ENCODE peak calls at places on chromosomes 4 and X, in six cellular contexts. Z is GM12878, C is HCT116, D is SK-N-SH, O is K562, P is H1. R is an unnamed sample.

GRCh38 chr4:80365928-80366327 is 30.4 kb downstream of the CFAP299 start:
- DNase-seq in Z (peak; percentile 26), C (peak; percentile 3), D (peak; percentile 34), O (no peak), P (no peak), R (peak; percentile 82)

GRCh38 chrX:69107231-69107739 is 58.0 kb downstream of the PJA1 start:
- DNase-seq in Z (no peak), C (no peak), D (no peak), O (peak; percentile 69), P (peak; percentile 29), R (no peak)

GRCh38 chr4:5044341-5044740 is 6.9 kb upstream of the STK32B start:
- DNase-seq in Z (no peak), C (no peak), D (no peak), O (no peak), P (no peak), R (no peak)

GRCh38 chr4:177737387-177737965 is 295.2 kb upstream of the AGA start:
- DNase-seq in Z (no peak), C (no peak), D (no peak), O (no peak), P (no peak), R (no peak)

GRCh38 chr4:163111588-163111987 is 55.1 kb downstream of the NAF1 start:
- DNase-seq in Z (no peak), C (no peak), D (peak; percentile 2), O (no peak), P (no peak), R (peak; percentile 51)

GRCh38 chr4:176949022-176949421 is 156.3 kb upstream of the VEGFC start:
- DNase-seq in Z (no peak), C (no peak), D (no peak), O (no peak), P (no peak), R (no peak)

GRCh38 chr4:82898322-82899243 is 2.0 kb upstream of the THAP9 start:
- DNase-seq in Z (no peak), C (no peak), D (no peak), O (no peak), P (no peak), R (peak; percentile 43)

GRCh38 chrX:31423575-31424284 is 351.9 kb upstream of the FTHL17 start:
- DNase-seq in Z (no peak), C (no peak), D (peak; percentile 43), O (peak; percentile 11), P (peak; percentile 5), R (peak; percentile 2)

GRCh38 chr4:125191252-125191651 is 123.5 kb upstream of the FAT4 start:
- DNase-seq in Z (no peak), C (no peak), D (no peak), O (no peak), P (no peak), R (no peak)

GRCh38 chrX:133151320-133151719 is 54.4 kb upstream of the USP26 start:
- DNase-seq in Z (no peak), C (no peak), D (no peak), O (no peak), P (no peak), R (peak; percentile 20)

GRCh38 chr4:26252349-26252748 is 68.5 kb upstream of the RBPJ start:
- DNase-seq in Z (peak; percentile 27), C (peak; percentile 41), D (no peak), O (no peak), P (no peak), R (no peak)

GRCh38 chrX:136209016-136209738 is 42.0 kb downstream of the MAP7D3 start:
- DNase-seq in Z (no peak), C (no peak), D (peak; percentile 62), O (peak; percentile 51), P (no peak), R (no peak)

GRCh38 chr4:15805583-15806517 is 27.7 kb downstream of the CD38 start:
- DNase-seq in Z (peak; percentile 48), C (peak; percentile 57), D (peak; percentile 39), O (peak; percentile 54), P (no peak), R (peak; percentile 19)

GRCh38 chr4:156970501-156971167 is 965 bp downstream of the PDGFC start:
- DNase-seq in Z (no peak), C (no peak), D (peak; percentile 68), O (no peak), P (no peak), R (peak; percentile 73)

GRCh38 chrX:11756354-11757318 is 1.4 kb upstream of the MSL3 start:
- DNase-seq in Z (no peak), C (no peak), D (no peak), O (no peak), P (no peak), R (no peak)

GRCh38 chrX:17374619-17375360 is at the start of gene NHS:
- DNase-seq in Z (no peak), C (peak; percentile 61), D (peak; percentile 88), O (peak; percentile 28), P (peak; percentile 43), R (peak; percentile 21)

GRCh38 chr4:26141916-26142638 is 178.7 kb upstream of the RBPJ start:
- DNase-seq in Z (no peak), C (no peak), D (no peak), O (no peak), P (no peak), R (no peak)

GRCh38 chrX:6678313-6678712 is 143.4 kb upstream of the VCX3A start:
- DNase-seq in Z (no peak), C (no peak), D (no peak), O (no peak), P (no peak), R (no peak)

GRCh38 chr4:152935138-152935537 is 985 bp upstream of the FHDC1 start:
- DNase-seq in Z (no peak), C (peak; percentile 16), D (no peak), O (peak; percentile 68), P (no peak), R (peak; percentile 60)

GRCh38 chr4:45987858-45988257 is 136.0 kb downstream of the GABRG1 start:
- DNase-seq in Z (no peak), C (no peak), D (no peak), O (no peak), P (no peak), R (no peak)

GRCh38 chrX:40145001-40145631 is 47.4 kb upstream of the BCOR start:
- DNase-seq in Z (no peak), C (no peak), D (peak; percentile 73), O (no peak), P (no peak), R (no peak)

GRCh38 chr4:139556735-139557505 is 901 bp upstream of the SETD7 start:
- DNase-seq in Z (no peak), C (no peak), D (peak; percentile 69), O (no peak), P (no peak), R (peak; percentile 74)

GRCh38 chr4:12884846-12885796 is 599.0 kb downstream of the RAB28 start:
- DNase-seq in Z (no peak), C (no peak), D (no peak), O (no peak), P (no peak), R (no peak)

GRCh38 chrX:1178580-1179057 is 33.8 kb downstream of the CRLF2 start:
- DNase-seq in Z (no peak), C (no peak), D (no peak), O (no peak), P (no peak), R (no peak)

GRCh38 chr4:7434766-7435150 is at the start of gene PSAPL1:
- DNase-seq in Z (no peak), C (peak; percentile 16), D (peak; percentile 52), O (peak; percentile 51), P (no peak), R (peak; percentile 45)

GRCh38 chr4:129905256-129905655 is 809.3 kb downstream of the C4orf33 start:
- DNase-seq in Z (no peak), C (no peak), D (no peak), O (no peak), P (no peak), R (no peak)

GRCh38 chr4:115028682-115029385 is 84.6 kb downstream of the NDST4 start:
- DNase-seq in Z (no peak), C (no peak), D (no peak), O (no peak), P (no peak), R (no peak)

GRCh38 chrX:49286581-49286980 is 16.9 kb upstream of the GAGE10 start:
- DNase-seq in Z (no peak), C (no peak), D (no peak), O (no peak), P (no peak), R (no peak)

GRCh38 chrX:49278081-49278480 is 8.5 kb downstream of the PPP1R3F start:
- DNase-seq in Z (no peak), C (no peak), D (no peak), O (no peak), P (no peak), R (no peak)

GRCh38 chrX:49284212-49284611 is 14.6 kb downstream of the PPP1R3F start:
- DNase-seq in Z (no peak), C (no peak), D (no peak), O (no peak), P (no peak), R (no peak)

GRCh38 chrX:49286136-49286535 is 16.5 kb downstream of the PPP1R3F start:
- DNase-seq in Z (no peak), C (no peak), D (no peak), O (no peak), P (no peak), R (no peak)

DNA sequence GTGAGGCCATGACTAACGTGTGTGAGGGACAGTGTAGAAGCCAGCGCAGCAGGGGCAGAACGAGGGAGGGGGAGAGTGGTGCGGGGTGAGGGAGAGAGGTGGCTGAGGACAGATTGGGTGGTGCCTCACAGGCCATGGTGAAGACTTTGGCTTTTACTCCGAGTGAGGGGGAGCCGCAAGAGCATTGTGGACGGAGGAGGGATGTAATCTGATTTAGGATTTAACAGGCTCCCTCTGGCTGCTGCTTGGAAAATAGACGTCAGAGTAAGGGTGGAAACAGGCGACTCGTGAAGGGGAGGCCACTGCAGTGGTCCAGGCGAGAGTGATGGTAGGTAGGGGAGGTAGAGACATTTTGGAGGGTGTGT is 13.0 kb downstream of the PPP1R3F start:
- DNase-seq in Z (no peak), C (peak; percentile 13), D (peak; percentile 61), O (peak; percentile 49), P (no peak), R (peak; percentile 64)
- TF ChIP-seq JUND in Z (no peak), C (no peak), D (no peak), O (no peak), P (no peak), R (no peak)

GRCh38 chr4:76980280-76980679 is 30.7 kb downstream of the SEPTIN11 start:
- DNase-seq in Z (no peak), C (no peak), D (no peak), O (no peak), P (no peak), R (no peak)
- TF ChIP-seq JUND in Z (no peak), C (no peak), D (no peak), O (no peak), P (no peak), R (no peak)

GRCh38 chr4:184815046-184815877 is 10.5 kb downstream of the ACSL1 start:
- DNase-seq in Z (peak; percentile 89), C (peak; percentile 60), D (peak; percentile 78), O (peak; percentile 42), P (no peak), R (peak; percentile 88)
- TF ChIP-seq JUND in Z (no peak), C (no peak), D (no peak), O (peak; percentile 65), P (no peak), R (no peak)

DNA sequence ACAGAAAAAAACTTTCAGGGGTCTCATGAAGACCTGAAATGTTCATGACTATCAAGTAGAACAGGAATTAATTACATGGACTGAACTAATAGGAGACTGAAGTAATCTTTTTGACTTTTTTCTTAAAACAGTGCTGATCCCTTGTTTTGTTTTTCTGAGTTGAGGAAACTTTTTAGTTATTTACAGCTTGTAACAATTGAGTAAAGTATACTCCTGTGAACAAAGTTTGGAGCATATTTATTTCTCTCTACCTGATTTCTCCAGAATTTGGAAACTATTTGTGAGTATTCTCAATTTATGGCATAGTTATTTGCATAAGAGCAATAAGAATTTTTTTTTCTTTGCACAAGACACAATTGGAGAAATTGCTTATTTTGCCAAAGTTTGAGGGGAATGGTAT is 64.8 kb downstream of the PCDH18 start:
- DNase-seq in Z (no peak), C (no peak), D (no peak), O (no peak), P (no peak), R (no peak)
- TF ChIP-seq JUND in Z (no peak), C (no peak), D (no peak), O (no peak), P (no peak), R (no peak)